ENCODE peak calls at places on chromosomes 13 and 19, in nine cellular contexts. Z is GM19239; I is activated CD4-positive, alpha-beta T cell treated with anti-CD3 and anti-CD28 coated beads for 48 hours; V is NCI-H2081; B is MV-4-11; Q is retinal pigment epithelial cell; W is stimulated activated CD8-positive, alpha-beta memory T cell treated with anti-CD3 and anti-CD28 coated beads, Interleukin-4, amount 100 ng/mL, for 1 hour; S is HT-29; E is uterus. K is an unnamed sample.
A peak's percentile ranks its signal among the peaks of the same experiment; 100 is the strongest.

GRCh38 chr13:21936674-21937073 is 265.8 kb downstream of the FGF9 start:
- DNase-seq in Z (no peak), I (no peak), V (no peak), B (no peak), Q (no peak), W (no peak), S (no peak), E (no peak), K (no peak)

GRCh38 chr19:1987197-1988187 is 28.0 kb downstream of the BTBD2 start:
- DNase-seq in Z (no peak), I (no peak), V (no peak), B (peak; percentile 17), Q (no peak), W (no peak), S (no peak), E (no peak), K (no peak)

GRCh38 chr13:67119481-67119883 is 110.7 kb downstream of the PCDH9 start:
- DNase-seq in Z (no peak), I (no peak), V (no peak), B (no peak), Q (peak; percentile 51), W (no peak), S (no peak), E (no peak), K (peak; percentile 67)

GRCh38 chr19:18254546-18255500 is 19.4 kb downstream of the IQCN start:
- DNase-seq in Z (no peak), I (no peak), V (peak; percentile 41), B (no peak), Q (no peak), W (no peak), S (peak; percentile 63), E (no peak), K (no peak)

GRCh38 chr19:8441725-8442544 is 2.8 kb upstream of the HNRNPM start:
- DNase-seq in Z (no peak), I (no peak), V (no peak), B (peak; percentile 22), Q (no peak), W (no peak), S (no peak), E (no peak), K (no peak)

GRCh38 chr13:71870036-71870435 is 3.0 kb upstream of the DACH1 start:
- DNase-seq in Z (no peak), I (no peak), V (no peak), B (no peak), Q (no peak), W (no peak), S (no peak), E (no peak), K (no peak)

GRCh38 chr13:73835138-73835721 is 299.0 kb downstream of the KLF12 start:
- DNase-seq in Z (no peak), I (no peak), V (peak; percentile 23), B (peak; percentile 1), Q (peak; percentile 10), W (no peak), S (peak; percentile 82), E (no peak), K (no peak)

GRCh38 chr13:101115762-101116161 is 300.5 kb downstream of the NALCN start:
- DNase-seq in Z (no peak), I (no peak), V (no peak), B (no peak), Q (no peak), W (no peak), S (peak; percentile 17), E (no peak), K (no peak)

GRCh38 chr19:55285225-55285890 is 1.6 kb downstream of the BRSK1 start:
- DNase-seq in Z (no peak), I (no peak), V (no peak), B (no peak), Q (no peak), W (no peak), S (no peak), E (no peak), K (no peak)

GRCh38 chr19:13652810-13653590 is 111.3 kb upstream of the MRI1 start:
- DNase-seq in Z (no peak), I (no peak), V (peak; percentile 70), B (peak; percentile 38), Q (no peak), W (no peak), S (no peak), E (no peak), K (no peak)